ENCODE peak calls at places on chromosomes 7 and 10, in four cellular contexts. Q is transverse colon, P is stomach, C is HepG2. Y is an unnamed sample.

GRCh38 chr10:103874730-103875129 is 19.4 kb upstream of the SH3PXD2A start:
- DNase-seq in C (no peak), P (no peak), Q (no peak), Y (no peak)

GRCh38 chr7:147413243-147413642 is 1177.3 kb upstream of the C7orf33 start:
- DNase-seq in P (no peak), C (no peak), Q (no peak), Y (no peak)

GRCh38 chr7:138493535-138493934 is 33.5 kb downstream of the TRIM24 start:
- DNase-seq in C (no peak), Q (no peak), P (no peak), Y (no peak)

GRCh38 chr7:111388912-111389311 is 173.4 kb downstream of the IMMP2L start:
- DNase-seq in C (no peak), Q (no peak), P (no peak), Y (no peak)

GRCh38 chr7:6443372-6443941 is 4.3 kb downstream of the DAGLB start:
- DNase-seq in Q (no peak), C (peak), P (no peak), Y (no peak)

GRCh38 chr10:110137142-110137545 is 70.3 kb upstream of the MXI1 start:
- DNase-seq in C (peak), Q (no peak), P (no peak), Y (no peak)

GRCh38 chr7:139066315-139066714 is 30.5 kb upstream of the ZC3HAV1L start:
- DNase-seq in Q (no peak), P (no peak), C (no peak), Y (no peak)

GRCh38 chr10:103416436-103417147 is 20.2 kb downstream of the PDCD11 start:
- DNase-seq in Q (peak), C (peak), P (peak), Y (no peak)

GRCh38 chr10:44384601-44385422 is at the start of gene CXCL12:
- DNase-seq in Q (peak), P (peak), C (no peak), Y (peak)

GRCh38 chr7:50155755-50156154 is 62.7 kb upstream of the ZPBP start:
- DNase-seq in Q (no peak), C (no peak), P (no peak), Y (no peak)

GRCh38 chr10:124296121-124296812 is 122.5 kb downstream of the OAT start:
- DNase-seq in C (no peak), P (no peak), Q (no peak), Y (no peak)

GRCh38 chr10:124886195-124886594 is 55.7 kb upstream of the ZRANB1 start:
- DNase-seq in Q (no peak), P (no peak), C (no peak), Y (no peak)

GRCh38 chr10:122744257-122744656 is 44.6 kb upstream of the C10orf120 start:
- DNase-seq in Q (no peak), C (no peak), P (no peak), Y (no peak)

GRCh38 chr7:13139436-13139835 is 452.0 kb downstream of the ARL4A start:
- DNase-seq in Q (no peak), P (no peak), C (no peak), Y (no peak)

GRCh38 chr7:108012499-108013430 is 9.8 kb upstream of the LAMB1 start:
- DNase-seq in Q (no peak), C (peak), P (no peak), Y (no peak)

GRCh38 chr7:134823400-134823799 is 44.0 kb downstream of the CALD1 start:
- DNase-seq in Q (no peak), C (no peak), P (no peak), Y (no peak)

GRCh38 chr7:139034336-139034735 is 1.5 kb downstream of the ZC3HAV1L start:
- DNase-seq in P (no peak), Q (no peak), C (no peak), Y (no peak)

GRCh38 chr10:133126431-133127290 is 33.4 kb upstream of the KNDC1 start:
- DNase-seq in C (no peak), P (no peak), Q (peak), Y (no peak)

GRCh38 chr7:150451097-150451793 is 815 bp downstream of the GIMAP8 start:
- DNase-seq in Q (peak), C (no peak), P (no peak), Y (no peak)

GRCh38 chr7:15174470-15174869 is 271.9 kb upstream of the DGKB start:
- DNase-seq in C (no peak), Q (no peak), P (no peak), Y (no peak)

GRCh38 chr7:121126801-121127534 is 138.5 kb downstream of the CPED1 start:
- DNase-seq in Q (no peak), C (no peak), P (no peak), Y (no peak)

GRCh38 chr10:114767589-114768393 is 53.8 kb upstream of the FHIP2A start:
- DNase-seq in Q (peak), P (peak), C (no peak), Y (no peak)

GRCh38 chr10:89555688-89556445 is 20.5 kb upstream of the SLC16A12 start:
- DNase-seq in C (no peak), Q (no peak), P (no peak), Y (no peak)

GRCh38 chr7:67890316-67890715 is 893.7 kb downstream of the TYW1 start:
- DNase-seq in C (no peak), P (no peak), Q (no peak), Y (no peak)

GRCh38 chr10:48444266-48444665 is 137.8 kb downstream of the MAPK8 start:
- DNase-seq in C (peak), Q (no peak), P (peak), Y (no peak)

GRCh38 chr7:5077740-5078139 is 32.1 kb downstream of the RBAK start:
- DNase-seq in P (no peak), Q (no peak), C (no peak), Y (no peak)

GRCh38 chr7:122791959-122792545 is 89.3 kb upstream of the RNF148 start:
- DNase-seq in P (no peak), Q (no peak), C (peak), Y (no peak)

DNA sequence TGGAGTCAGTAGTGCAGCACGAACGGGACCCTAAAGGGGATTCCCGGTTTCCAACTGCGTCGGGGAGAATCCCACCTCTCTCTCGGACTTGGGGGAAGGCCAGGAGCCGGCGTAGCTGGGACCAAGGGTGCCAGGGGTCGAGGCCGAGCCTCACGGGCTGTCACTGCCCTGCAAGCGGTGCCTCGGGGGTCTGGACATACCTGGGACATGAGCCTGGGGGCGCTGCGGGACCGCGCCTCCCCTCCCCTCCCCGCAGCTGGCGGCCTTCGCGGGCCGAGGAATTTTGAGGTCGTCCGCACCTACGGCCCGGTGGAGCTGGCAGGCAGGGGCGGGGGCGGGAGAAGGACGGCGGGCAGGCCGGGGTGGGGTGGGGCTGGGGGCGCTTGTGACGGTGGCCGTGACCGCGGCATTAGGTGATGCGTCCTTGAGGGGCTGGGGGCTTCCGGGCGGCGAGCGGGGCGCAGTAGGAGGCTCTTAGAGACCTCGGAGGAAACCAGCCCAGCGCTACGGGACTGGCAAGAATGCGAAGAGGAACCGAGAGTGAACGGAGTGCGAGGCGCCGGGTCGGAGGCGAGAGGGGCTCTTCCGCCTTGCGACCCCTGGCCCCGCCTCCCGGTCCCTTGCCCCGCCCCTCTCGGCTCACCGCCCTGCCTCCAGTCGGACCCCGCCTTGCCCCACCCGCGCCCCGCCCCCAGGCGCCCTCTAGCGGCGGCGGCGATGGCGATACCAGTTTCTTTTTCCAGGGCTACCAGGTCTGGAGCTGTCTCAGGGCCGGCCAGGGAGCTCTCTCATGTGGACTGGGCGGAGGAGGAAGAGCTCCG is 48.3 kb downstream of the NPVF start:
- DNase-seq in C (peak), Q (peak), P (peak), Y (peak)
- TF ChIP-seq POLR2A in C (peak), Q (peak), P (no peak), Y (no peak)

DNA sequence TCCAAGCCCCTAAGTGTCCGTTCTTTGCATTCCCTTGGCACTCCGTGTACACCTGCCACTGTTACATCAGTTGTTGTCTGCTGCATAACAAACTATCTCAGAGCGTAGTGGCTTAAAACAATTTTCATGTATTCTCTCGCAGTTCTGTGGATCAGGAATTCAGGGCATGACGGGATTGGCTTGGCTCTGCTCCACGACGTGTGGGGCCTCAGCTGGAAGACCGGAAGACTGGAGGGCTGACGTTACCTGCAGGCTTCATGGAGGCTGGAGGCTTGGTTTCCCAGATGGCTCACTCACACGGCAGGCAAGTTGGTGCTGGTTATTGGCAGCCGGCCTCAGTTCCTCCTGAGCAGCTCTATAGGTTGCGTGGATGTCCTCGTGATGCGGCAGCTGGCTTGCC is 25.5 kb downstream of the NYAP1 start:
- DNase-seq in P (no peak), Q (no peak), C (no peak), Y (no peak)
- TF ChIP-seq POLR2AphosphoS5 in P (no peak), Q (no peak), C (no peak), Y (no peak)

GRCh38 chr10:25016349-25017246 is at the start of gene THNSL1:
- DNase-seq in P (peak), C (peak), Q (peak), Y (peak)
- TF ChIP-seq POLR2A in P (no peak), C (peak), Q (peak), Y (peak)

DNA sequence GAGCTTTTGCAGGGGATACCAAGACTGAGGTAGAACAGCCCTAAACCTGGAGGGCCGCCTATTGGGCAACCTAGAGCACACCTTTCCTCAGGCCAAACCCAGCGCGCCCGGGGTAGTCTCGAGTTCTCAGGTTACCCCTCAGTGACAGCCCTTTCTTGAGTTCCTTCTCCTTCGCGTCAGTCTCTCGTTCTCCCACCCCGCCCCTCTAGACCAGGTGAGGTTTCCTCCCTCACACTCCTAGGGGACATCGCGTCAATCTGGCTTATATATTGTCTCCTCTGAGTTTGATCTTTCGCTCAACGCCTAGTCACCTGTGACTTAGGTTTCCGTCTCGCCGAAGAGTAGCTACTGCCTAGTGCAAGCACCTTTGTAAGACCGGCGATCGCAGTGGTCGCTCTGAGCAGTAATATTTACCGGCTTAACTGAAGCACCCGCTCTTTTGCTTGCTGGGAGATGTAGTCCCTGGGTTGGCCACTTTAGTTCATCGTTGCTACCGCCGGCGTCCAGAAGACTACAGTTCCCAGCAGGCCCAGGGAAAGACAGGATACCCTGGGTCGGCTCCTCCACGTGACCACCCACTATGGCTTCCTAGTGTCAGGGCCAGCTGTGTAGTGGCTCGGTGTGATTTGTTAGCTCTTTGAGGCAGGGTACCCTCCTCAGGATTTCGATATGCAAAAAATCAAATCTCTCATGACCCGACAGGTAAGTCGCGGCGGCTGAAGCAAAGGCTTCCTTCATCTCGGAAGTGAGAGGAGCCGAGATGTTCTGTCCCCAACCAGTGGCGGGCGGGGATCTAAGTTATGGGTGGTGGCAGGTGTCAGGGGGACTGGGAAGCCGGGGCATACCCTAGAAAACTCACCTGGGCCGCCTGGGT is at the start of gene VPS50:
- DNase-seq in P (peak), C (peak), Q (peak), Y (peak)
- TF ChIP-seq POLR2AphosphoS5 in P (peak), C (peak), Q (peak), Y (peak)

DNA sequence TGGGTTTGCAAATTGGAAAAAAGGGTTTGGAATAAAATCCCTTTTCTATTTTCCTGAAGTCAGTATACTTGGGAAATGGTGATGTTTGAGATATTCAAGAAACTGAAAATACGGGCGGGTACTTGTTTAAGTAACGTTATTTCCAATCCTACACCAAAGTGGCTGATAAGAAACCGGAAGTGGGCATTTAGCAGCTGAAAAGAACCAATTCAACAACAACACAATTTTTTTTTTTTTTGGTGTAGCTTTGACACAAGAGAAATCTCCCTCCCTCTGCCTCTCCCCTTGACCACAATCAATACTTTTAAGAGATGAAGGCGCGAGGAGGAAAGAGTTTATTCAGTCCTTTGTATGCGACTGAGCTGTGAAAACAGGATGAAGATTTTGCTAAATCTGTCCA is 13.8 kb upstream of the GFRA1 start:
- DNase-seq in P (no peak), C (no peak), Q (no peak), Y (no peak)
- TF ChIP-seq POLR2A in P (no peak), C (no peak), Q (no peak), Y (no peak)

GRCh38 chr10:95290801-95291633 is at the start of gene PDLIM1:
- DNase-seq in P (peak), Q (peak), C (peak), Y (no peak)
- TF ChIP-seq POLR2AphosphoS5 in P (peak), Q (peak), C (peak), Y (no peak)

Y was measured in vagina.